ENCODE peak calls at places on chromosomes 2 and 18, in five cellular contexts. One of them, this sample, is unnamed.

GRCh38 chr2:171798156-171798815 is 95.8 kb downstream of the SLC25A12 start:
- DNase-seq in NCI-H1105 treated with DMSO at 0.1 percent for 48 hours: no peak
- DNase-seq in left colon: no peak
- DNase-seq in AG08396: peak; percentile 27
- DNase-seq in GM18507: no peak
- DNase-seq in this sample: peak; percentile 59

GRCh38 chr18:9559253-9559652 is 55.1 kb downstream of the PPP4R1 start:
- DNase-seq in NCI-H1105 treated with DMSO at 0.1 percent for 48 hours: no peak
- DNase-seq in left colon: no peak
- DNase-seq in AG08396: no peak
- DNase-seq in GM18507: no peak
- DNase-seq in this sample: no peak

GRCh38 chr2:12965540-12966269 is 249.0 kb downstream of the TRIB2 start:
- DNase-seq in NCI-H1105 treated with DMSO at 0.1 percent for 48 hours: peak; percentile 17
- DNase-seq in left colon: no peak
- DNase-seq in AG08396: peak; percentile 29
- DNase-seq in GM18507: no peak
- DNase-seq in this sample: peak; percentile 85

GRCh38 chr18:72726201-72726600 is 141.6 kb downstream of the NETO1 start:
- DNase-seq in NCI-H1105 treated with DMSO at 0.1 percent for 48 hours: no peak
- DNase-seq in left colon: no peak
- DNase-seq in AG08396: no peak
- DNase-seq in GM18507: no peak
- DNase-seq in this sample: no peak

GRCh38 chr2:235219048-235219447 is 267.2 kb downstream of the SH3BP4 start:
- DNase-seq in NCI-H1105 treated with DMSO at 0.1 percent for 48 hours: no peak
- DNase-seq in left colon: no peak
- DNase-seq in AG08396: no peak
- DNase-seq in GM18507: no peak
- DNase-seq in this sample: no peak

GRCh38 chr2:23418056-23418455 is 33.1 kb downstream of the KLHL29 start:
- DNase-seq in NCI-H1105 treated with DMSO at 0.1 percent for 48 hours: no peak
- DNase-seq in left colon: no peak
- DNase-seq in AG08396: no peak
- DNase-seq in GM18507: no peak
- DNase-seq in this sample: no peak

GRCh38 chr18:55477537-55478300 is 110.3 kb downstream of the TCF4 start:
- DNase-seq in NCI-H1105 treated with DMSO at 0.1 percent for 48 hours: no peak
- DNase-seq in left colon: no peak
- DNase-seq in AG08396: peak; percentile 36
- DNase-seq in GM18507: peak; percentile 5
- DNase-seq in this sample: peak; percentile 78

GRCh38 chr2:232901711-232902578 is 31.9 kb downstream of the SNORC start:
- DNase-seq in NCI-H1105 treated with DMSO at 0.1 percent for 48 hours: no peak
- DNase-seq in left colon: no peak
- DNase-seq in AG08396: peak; percentile 96
- DNase-seq in GM18507: no peak
- DNase-seq in this sample: peak; percentile 92

GRCh38 chr2:61647044-61647443 is 108.9 kb upstream of the XPO1 start:
- DNase-seq in NCI-H1105 treated with DMSO at 0.1 percent for 48 hours: no peak
- DNase-seq in left colon: no peak
- DNase-seq in AG08396: no peak
- DNase-seq in GM18507: no peak
- DNase-seq in this sample: peak; percentile 23

GRCh38 chr2:21229302-21229701 is 105.5 kb downstream of the TDRD15 start:
- DNase-seq in NCI-H1105 treated with DMSO at 0.1 percent for 48 hours: no peak
- DNase-seq in left colon: no peak
- DNase-seq in AG08396: no peak
- DNase-seq in GM18507: no peak
- DNase-seq in this sample: no peak

GRCh38 chr2:141565597-141565996 is 565.2 kb downstream of the LRP1B start:
- DNase-seq in NCI-H1105 treated with DMSO at 0.1 percent for 48 hours: no peak
- DNase-seq in left colon: no peak
- DNase-seq in AG08396: no peak
- DNase-seq in GM18507: no peak
- DNase-seq in this sample: no peak

GRCh38 chr2:135600915-135601314 is 69.6 kb downstream of the R3HDM1 start:
- DNase-seq in NCI-H1105 treated with DMSO at 0.1 percent for 48 hours: no peak
- DNase-seq in left colon: no peak
- DNase-seq in AG08396: no peak
- DNase-seq in GM18507: no peak
- DNase-seq in this sample: peak; percentile 11

GRCh38 chr2:120599656-120600055 is 136.0 kb upstream of the GLI2 start:
- DNase-seq in NCI-H1105 treated with DMSO at 0.1 percent for 48 hours: no peak
- DNase-seq in left colon: no peak
- DNase-seq in AG08396: no peak
- DNase-seq in GM18507: no peak
- DNase-seq in this sample: no peak

GRCh38 chr2:240624011-240624949 is 1.0 kb upstream of the GPR35 start:
- DNase-seq in NCI-H1105 treated with DMSO at 0.1 percent for 48 hours: no peak
- DNase-seq in left colon: peak; percentile 31
- DNase-seq in AG08396: no peak
- DNase-seq in GM18507: no peak
- DNase-seq in this sample: no peak

GRCh38 chr2:86027913-86028762 is 77.5 kb downstream of the POLR1A start:
- DNase-seq in NCI-H1105 treated with DMSO at 0.1 percent for 48 hours: no peak
- DNase-seq in left colon: no peak
- DNase-seq in AG08396: no peak
- DNase-seq in GM18507: no peak
- DNase-seq in this sample: peak; percentile 37

GRCh38 chr2:239459056-239459455 is 58.2 kb upstream of the HDAC4 start:
- DNase-seq in NCI-H1105 treated with DMSO at 0.1 percent for 48 hours: no peak
- DNase-seq in left colon: no peak
- DNase-seq in AG08396: no peak
- DNase-seq in GM18507: no peak
- DNase-seq in this sample: no peak

GRCh38 chr2:169362346-169363026 is at the start of gene LRP2:
- DNase-seq in NCI-H1105 treated with DMSO at 0.1 percent for 48 hours: peak; percentile 7
- DNase-seq in left colon: peak; percentile 47
- DNase-seq in AG08396: peak; percentile 23
- DNase-seq in GM18507: no peak
- DNase-seq in this sample: peak; percentile 15

GRCh38 chr2:65300134-65300771 is 72.6 kb downstream of the ACTR2 start:
- DNase-seq in NCI-H1105 treated with DMSO at 0.1 percent for 48 hours: no peak
- DNase-seq in left colon: peak; percentile 26
- DNase-seq in AG08396: peak; percentile 69
- DNase-seq in GM18507: no peak
- DNase-seq in this sample: peak; percentile 42

GRCh38 chr2:140085674-140086073 is 1305.5 kb upstream of the NXPH2 start:
- DNase-seq in NCI-H1105 treated with DMSO at 0.1 percent for 48 hours: peak; percentile 6
- DNase-seq in left colon: no peak
- DNase-seq in AG08396: no peak
- DNase-seq in GM18507: no peak
- DNase-seq in this sample: peak; percentile 26

GRCh38 chr2:26463252-26464207 is 14.4 kb downstream of the OTOF start:
- DNase-seq in NCI-H1105 treated with DMSO at 0.1 percent for 48 hours: no peak
- DNase-seq in left colon: no peak
- DNase-seq in AG08396: no peak
- DNase-seq in GM18507: no peak
- DNase-seq in this sample: no peak

GRCh38 chr2:212007972-212008371 is 530.6 kb downstream of the ERBB4 start:
- DNase-seq in NCI-H1105 treated with DMSO at 0.1 percent for 48 hours: no peak
- DNase-seq in left colon: no peak
- DNase-seq in AG08396: no peak
- DNase-seq in GM18507: no peak
- DNase-seq in this sample: no peak

GRCh38 chr2:199806179-199806578 is 44.8 kb downstream of the FTCDNL1 start:
- DNase-seq in NCI-H1105 treated with DMSO at 0.1 percent for 48 hours: no peak
- DNase-seq in left colon: no peak
- DNase-seq in AG08396: peak; percentile 9
- DNase-seq in GM18507: no peak
- DNase-seq in this sample: no peak

GRCh38 chr2:36485521-36485920 is 112.4 kb downstream of the FEZ2 start:
- DNase-seq in NCI-H1105 treated with DMSO at 0.1 percent for 48 hours: no peak
- DNase-seq in left colon: no peak
- DNase-seq in AG08396: peak; percentile 53
- DNase-seq in GM18507: no peak
- DNase-seq in this sample: peak; percentile 54

GRCh38 chr18:79559121-79559835 is 120.3 kb upstream of the CTDP1 start:
- DNase-seq in NCI-H1105 treated with DMSO at 0.1 percent for 48 hours: no peak
- DNase-seq in left colon: no peak
- DNase-seq in AG08396: no peak
- DNase-seq in GM18507: no peak
- DNase-seq in this sample: no peak